ENCODE peak calls at places on chromosome 12, in seven cellular contexts. X is psoas muscle, G is fibroblast of lung, V is GM12865, L is hepatocyte, H is cardiac muscle cell, Y is right atrium auricular region. Z is an unnamed sample.
A peak's percentile ranks its signal among the peaks of the same experiment; 100 is the strongest.

GRCh38 chr12:54036620-54037359 is 3.9 kb downstream of the HOXC5 start:
- DNase-seq in H (no peak), V (peak; percentile 18), G (no peak), Y (no peak), L (no peak), X (peak; percentile 44), Z (no peak)

GRCh38 chr12:1919284-1919683 is 832 bp upstream of the CACNA2D4 start:
- DNase-seq in V (no peak), Y (no peak), H (no peak), G (no peak), L (peak; percentile 14), X (no peak), Z (no peak)

GRCh38 chr12:45310627-45310968 is 94.7 kb downstream of the ANO6 start:
- DNase-seq in V (no peak), G (no peak), L (no peak), Y (no peak), X (no peak), H (peak; percentile 19), Z (no peak)

GRCh38 chr12:123449103-123449736 is 8.7 kb upstream of the SNRNP35 start:
- DNase-seq in V (no peak), L (no peak), G (peak; percentile 23), H (no peak), Y (no peak), X (no peak), Z (no peak)

GRCh38 chr12:45415393-45415817 is 199.5 kb downstream of the ANO6 start:
- DNase-seq in V (peak; percentile 54), H (no peak), L (peak; percentile 42), X (peak; percentile 74), Y (peak; percentile 72), G (peak; percentile 98), Z (peak; percentile 99)

GRCh38 chr12:25797335-25797863 is 161.1 kb upstream of the RASSF8 start:
- DNase-seq in L (no peak), G (no peak), H (no peak), X (no peak), Y (no peak), V (no peak), Z (peak; percentile 41)

GRCh38 chr12:111462134-111462821 is 56.6 kb downstream of the SH2B3 start:
- DNase-seq in G (peak; percentile 71), Y (no peak), L (no peak), X (no peak), V (no peak), H (no peak), Z (peak; percentile 87)

GRCh38 chr12:58887071-58887470 is 33.2 kb downstream of the LRIG3 start:
- DNase-seq in L (no peak), G (no peak), H (no peak), V (no peak), Y (no peak), X (no peak), Z (no peak)

GRCh38 chr12:49451468-49452259 is 84.4 kb downstream of the SPATS2 start:
- DNase-seq in G (no peak), Y (no peak), H (no peak), L (no peak), V (peak; percentile 72), X (no peak), Z (no peak)

GRCh38 chr12:104662203-104662602 is 205.5 kb downstream of the CHST11 start:
- DNase-seq in H (no peak), X (no peak), G (peak; percentile 15), V (no peak), Y (no peak), L (no peak), Z (no peak)

GRCh38 chr12:30687265-30687986 is 8.2 kb downstream of the IPO8 start:
- DNase-seq in H (no peak), L (no peak), G (peak; percentile 10), V (no peak), X (no peak), Y (no peak), Z (no peak)

GRCh38 chr12:15688838-15689237 is 100.3 kb downstream of the EPS8 start:
- DNase-seq in Y (no peak), H (peak; percentile 30), V (no peak), X (no peak), L (no peak), G (peak; percentile 45), Z (no peak)

GRCh38 chr12:51528852-51529545 is 62.0 kb upstream of the SCN8A start:
- DNase-seq in L (no peak), H (no peak), Y (no peak), G (no peak), V (no peak), X (no peak), Z (no peak)

GRCh38 chr12:113418213-113418879 is 3.8 kb upstream of the SDSL start:
- DNase-seq in L (peak; percentile 53), V (no peak), Y (peak; percentile 79), G (peak; percentile 62), X (peak; percentile 33), H (no peak), Z (peak; percentile 50)

GRCh38 chr12:55036326-55036725 is 16.6 kb downstream of the NEUROD4 start:
- DNase-seq in G (no peak), X (no peak), H (no peak), V (no peak), Y (no peak), L (no peak), Z (no peak)

GRCh38 chr12:15212877-15213276 is 8.3 kb downstream of the RERG start:
- DNase-seq in V (no peak), Y (no peak), H (no peak), X (no peak), G (no peak), L (no peak), Z (no peak)

GRCh38 chr12:14766649-14767215 is 36.5 kb downstream of the WBP11 start:
- DNase-seq in V (no peak), X (no peak), H (no peak), L (no peak), G (no peak), Y (no peak), Z (no peak)

GRCh38 chr12:110012659-110013058 is 13.4 kb downstream of the ANKRD13A start:
- DNase-seq in Y (no peak), X (no peak), H (no peak), G (no peak), L (no peak), V (no peak), Z (no peak)

GRCh38 chr12:34033628-34034296 is 11.5 kb downstream of the ALG10 start:
- DNase-seq in X (no peak), V (peak; percentile 30), G (peak; percentile 62), H (peak; percentile 44), L (peak; percentile 40), Y (no peak), Z (no peak)

GRCh38 chr12:92502417-92503028 is 200.3 kb upstream of the PLEKHG7 start:
- DNase-seq in L (peak; percentile 12), Y (no peak), X (no peak), V (peak; percentile 88), H (no peak), G (peak; percentile 24), Z (no peak)

GRCh38 chr12:5232291-5232690 is 188.6 kb downstream of the KCNA5 start:
- DNase-seq in V (no peak), L (no peak), H (no peak), X (no peak), Y (no peak), G (no peak), Z (no peak)

GRCh38 chr12:51471465-51471864 is 46.8 kb downstream of the SLC4A8 start:
- DNase-seq in H (peak; percentile 38), V (no peak), X (no peak), L (no peak), G (no peak), Y (no peak), Z (no peak)

GRCh38 chr12:132061197-132061596 is 82.9 kb downstream of the DDX51 start:
- DNase-seq in L (no peak), V (no peak), H (no peak), Y (no peak), G (no peak), X (no peak), Z (no peak)

GRCh38 chr12:85796001-85796400 is 40.2 kb downstream of the RASSF9 start:
- DNase-seq in L (no peak), X (no peak), Y (no peak), V (no peak), G (no peak), H (no peak), Z (no peak)

GRCh38 chr12:110745632-110746284 is 3.1 kb upstream of the PPP1CC start:
- DNase-seq in H (no peak), L (no peak), G (no peak), X (no peak), Y (no peak), V (no peak), Z (no peak)

GRCh38 chr12:132319359-132319950 is 9.9 kb downstream of the GALNT9 start:
- DNase-seq in X (peak; percentile 4), G (no peak), Y (no peak), H (no peak), V (no peak), L (no peak), Z (no peak)

GRCh38 chr12:112170376-112170775 is 45.0 kb downstream of the TRAFD1 start:
- DNase-seq in L (no peak), X (no peak), H (no peak), V (peak; percentile 34), G (no peak), Y (no peak), Z (no peak)

GRCh38 chr12:9149372-9149771 is 33.7 kb upstream of the A2M start:
- DNase-seq in V (no peak), Y (no peak), G (no peak), L (no peak), X (no peak), H (no peak), Z (no peak)
- TF ChIP-seq CTCF in V (peak; percentile 18), Y (no peak), G (no peak), L (no peak), X (no peak), H (no peak), Z (peak; percentile 36)

DNA sequence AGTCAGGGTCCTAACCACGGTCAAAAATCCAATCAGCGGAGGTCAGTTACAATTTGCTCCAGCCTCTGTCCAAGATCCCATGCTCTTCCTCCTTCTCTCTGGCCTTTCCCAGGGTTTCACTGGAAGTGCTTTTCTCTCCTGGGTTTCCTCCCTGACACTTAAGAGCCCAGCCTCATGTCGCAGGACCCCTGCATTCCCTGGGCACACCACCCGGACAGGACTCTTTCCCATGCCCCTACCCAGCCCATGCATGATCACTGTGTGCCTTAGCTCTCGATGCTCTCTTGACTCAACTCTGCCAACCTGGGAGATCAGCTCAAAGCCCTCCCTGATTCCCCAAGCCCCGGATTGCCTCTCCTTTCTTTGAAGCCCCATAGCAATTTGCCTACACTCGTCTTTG is 15.5 kb upstream of the TAC3 start:
- DNase-seq in L (no peak), G (no peak), H (no peak), Y (no peak), X (no peak), V (no peak), Z (no peak)
- H3K4me3 ChIP-seq in L (no peak overlapping the region), G (no peak overlapping the region), H (no peak overlapping the region), Y (no peak overlapping the region), X (no peak overlapping the region), V (no peak overlapping the region), Z (no peak overlapping the region)

DNA sequence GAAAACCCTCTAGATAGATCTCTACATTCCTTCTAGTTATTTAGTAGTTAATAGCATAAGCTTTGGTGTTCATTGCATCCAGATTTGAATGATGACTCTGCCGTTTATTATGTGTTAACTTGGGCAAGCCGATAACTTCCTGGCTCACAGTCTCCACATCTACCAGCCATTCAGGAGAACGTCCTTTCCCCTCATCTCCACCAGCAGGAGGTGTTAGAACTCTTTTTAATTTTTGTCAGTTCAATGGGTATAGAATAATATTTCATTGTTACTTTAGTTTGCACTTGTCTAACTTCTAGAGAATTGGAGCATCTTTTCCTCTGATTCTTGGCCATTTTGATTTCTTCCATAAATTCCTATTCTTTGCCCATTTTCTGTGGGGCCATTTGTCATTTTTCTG is 30.0 kb upstream of the WSCD2 start:
- DNase-seq in V (peak; percentile 19), G (no peak), L (no peak), Y (no peak), H (no peak), X (no peak), Z (no peak)
- TF ChIP-seq CTCF in V (peak; percentile 36), G (no peak), L (peak; percentile 30), Y (peak; percentile 44), H (peak; percentile 3), X (peak; percentile 12), Z (peak; percentile 29)

GRCh38 chr12:121036810-121037326 is 2.2 kb downstream of the OASL start:
- DNase-seq in H (no peak), Y (no peak), L (peak; percentile 5), G (peak; percentile 23), V (no peak), X (no peak), Z (no peak)
- H3K4me3 ChIP-seq in H (no peak overlapping the region), Y (no peak overlapping the region), L (no peak overlapping the region), G (no peak overlapping the region), V (no peak overlapping the region), X (no peak overlapping the region), Z (no peak overlapping the region)

Z was measured in epithelial cell of proximal tubule.